ENCODE peak calls at places on chromosomes 3 and 15, in six cellular contexts. One of them, this sample, is unnamed.

GRCh38 chr15:84821501-84822021 is 4.4 kb downstream of the ALPK3 start:
- DNase-seq in stimulated activated CD4-positive, alpha-beta T cell treated with anti-CD3 and anti-CD28 coated beads, Interleukin-15, amount 100 ng/mL, for 1 hour: no peak
- DNase-seq in cardiac fibroblast: peak; percentile 69
- DNase-seq in CD4-positive, alpha-beta T cell: no peak
- DNase-seq in anterior cingulate cortex: no peak
- DNase-seq in LoVo: no peak
- DNase-seq in this sample: no peak

GRCh38 chr15:44458429-44458828 is 31.0 kb downstream of the CTDSPL2 start:
- DNase-seq in stimulated activated CD4-positive, alpha-beta T cell treated with anti-CD3 and anti-CD28 coated beads, Interleukin-15, amount 100 ng/mL, for 1 hour: no peak
- DNase-seq in cardiac fibroblast: no peak
- DNase-seq in CD4-positive, alpha-beta T cell: no peak
- DNase-seq in anterior cingulate cortex: no peak
- DNase-seq in LoVo: no peak
- DNase-seq in this sample: no peak

GRCh38 chr15:84819791-84820190 is 2.6 kb downstream of the ALPK3 start:
- DNase-seq in stimulated activated CD4-positive, alpha-beta T cell treated with anti-CD3 and anti-CD28 coated beads, Interleukin-15, amount 100 ng/mL, for 1 hour: no peak
- DNase-seq in cardiac fibroblast: no peak
- DNase-seq in CD4-positive, alpha-beta T cell: no peak
- DNase-seq in anterior cingulate cortex: no peak
- DNase-seq in LoVo: no peak
- DNase-seq in this sample: no peak

GRCh38 chr3:172688588-172688987 is 22.3 kb downstream of the NCEH1 start:
- DNase-seq in stimulated activated CD4-positive, alpha-beta T cell treated with anti-CD3 and anti-CD28 coated beads, Interleukin-15, amount 100 ng/mL, for 1 hour: no peak
- DNase-seq in cardiac fibroblast: no peak
- DNase-seq in CD4-positive, alpha-beta T cell: no peak
- DNase-seq in anterior cingulate cortex: no peak
- DNase-seq in LoVo: peak; percentile 48
- DNase-seq in this sample: no peak

GRCh38 chr15:74960286-74960685 is 3.7 kb upstream of the RPP25 start:
- DNase-seq in stimulated activated CD4-positive, alpha-beta T cell treated with anti-CD3 and anti-CD28 coated beads, Interleukin-15, amount 100 ng/mL, for 1 hour: no peak
- DNase-seq in cardiac fibroblast: no peak
- DNase-seq in CD4-positive, alpha-beta T cell: no peak
- DNase-seq in anterior cingulate cortex: no peak
- DNase-seq in LoVo: no peak
- DNase-seq in this sample: no peak

GRCh38 chr3:53218136-53218535 is 37.7 kb downstream of the TKT start:
- DNase-seq in stimulated activated CD4-positive, alpha-beta T cell treated with anti-CD3 and anti-CD28 coated beads, Interleukin-15, amount 100 ng/mL, for 1 hour: no peak
- DNase-seq in cardiac fibroblast: no peak
- DNase-seq in CD4-positive, alpha-beta T cell: no peak
- DNase-seq in anterior cingulate cortex: no peak
- DNase-seq in LoVo: no peak
- DNase-seq in this sample: no peak

GRCh38 chr3:10702961-10703740 is 112.9 kb upstream of the SLC6A11 start:
- DNase-seq in stimulated activated CD4-positive, alpha-beta T cell treated with anti-CD3 and anti-CD28 coated beads, Interleukin-15, amount 100 ng/mL, for 1 hour: no peak
- DNase-seq in cardiac fibroblast: no peak
- DNase-seq in CD4-positive, alpha-beta T cell: no peak
- DNase-seq in anterior cingulate cortex: peak; percentile 25
- DNase-seq in LoVo: no peak
- DNase-seq in this sample: no peak

GRCh38 chr3:52846427-52846983 is 11.7 kb upstream of the MUSTN1 start:
- DNase-seq in stimulated activated CD4-positive, alpha-beta T cell treated with anti-CD3 and anti-CD28 coated beads, Interleukin-15, amount 100 ng/mL, for 1 hour: no peak
- DNase-seq in cardiac fibroblast: no peak
- DNase-seq in CD4-positive, alpha-beta T cell: no peak
- DNase-seq in anterior cingulate cortex: no peak
- DNase-seq in LoVo: no peak
- DNase-seq in this sample: no peak

GRCh38 chr3:28726840-28727239 is 378.2 kb upstream of the AZI2 start:
- DNase-seq in stimulated activated CD4-positive, alpha-beta T cell treated with anti-CD3 and anti-CD28 coated beads, Interleukin-15, amount 100 ng/mL, for 1 hour: no peak
- DNase-seq in cardiac fibroblast: peak; percentile 55
- DNase-seq in CD4-positive, alpha-beta T cell: no peak
- DNase-seq in anterior cingulate cortex: no peak
- DNase-seq in LoVo: peak; percentile 35
- DNase-seq in this sample: peak; percentile 76

GRCh38 chr15:65375871-65376552 is 1.8 kb downstream of the IGDCC3 start:
- DNase-seq in stimulated activated CD4-positive, alpha-beta T cell treated with anti-CD3 and anti-CD28 coated beads, Interleukin-15, amount 100 ng/mL, for 1 hour: no peak
- DNase-seq in cardiac fibroblast: no peak
- DNase-seq in CD4-positive, alpha-beta T cell: no peak
- DNase-seq in anterior cingulate cortex: no peak
- DNase-seq in LoVo: no peak
- DNase-seq in this sample: no peak

GRCh38 chr3:153026026-153026425 is 136.0 kb upstream of the RAP2B start:
- DNase-seq in stimulated activated CD4-positive, alpha-beta T cell treated with anti-CD3 and anti-CD28 coated beads, Interleukin-15, amount 100 ng/mL, for 1 hour: no peak
- DNase-seq in cardiac fibroblast: peak; percentile 68
- DNase-seq in CD4-positive, alpha-beta T cell: no peak
- DNase-seq in anterior cingulate cortex: no peak
- DNase-seq in LoVo: peak; percentile 61
- DNase-seq in this sample: no peak

GRCh38 chr15:69996321-69996720 is 101.4 kb downstream of the TLE3 start:
- DNase-seq in stimulated activated CD4-positive, alpha-beta T cell treated with anti-CD3 and anti-CD28 coated beads, Interleukin-15, amount 100 ng/mL, for 1 hour: no peak
- DNase-seq in cardiac fibroblast: no peak
- DNase-seq in CD4-positive, alpha-beta T cell: no peak
- DNase-seq in anterior cingulate cortex: no peak
- DNase-seq in LoVo: no peak
- DNase-seq in this sample: no peak

GRCh38 chr15:88243895-88244787 is 12.4 kb downstream of the NTRK3 start:
- DNase-seq in stimulated activated CD4-positive, alpha-beta T cell treated with anti-CD3 and anti-CD28 coated beads, Interleukin-15, amount 100 ng/mL, for 1 hour: no peak
- DNase-seq in cardiac fibroblast: peak; percentile 51
- DNase-seq in CD4-positive, alpha-beta T cell: no peak
- DNase-seq in anterior cingulate cortex: no peak
- DNase-seq in LoVo: peak; percentile 25
- DNase-seq in this sample: no peak

GRCh38 chr3:116263842-116264545 is 181.3 kb downstream of the LSAMP start:
- DNase-seq in stimulated activated CD4-positive, alpha-beta T cell treated with anti-CD3 and anti-CD28 coated beads, Interleukin-15, amount 100 ng/mL, for 1 hour: no peak
- DNase-seq in cardiac fibroblast: peak; percentile 79
- DNase-seq in CD4-positive, alpha-beta T cell: no peak
- DNase-seq in anterior cingulate cortex: no peak
- DNase-seq in LoVo: no peak
- DNase-seq in this sample: no peak

GRCh38 chr15:57015897-57016296 is 97.5 kb downstream of the TCF12 start:
- DNase-seq in stimulated activated CD4-positive, alpha-beta T cell treated with anti-CD3 and anti-CD28 coated beads, Interleukin-15, amount 100 ng/mL, for 1 hour: no peak
- DNase-seq in cardiac fibroblast: no peak
- DNase-seq in CD4-positive, alpha-beta T cell: no peak
- DNase-seq in anterior cingulate cortex: no peak
- DNase-seq in LoVo: peak; percentile 30
- DNase-seq in this sample: no peak

GRCh38 chr15:71386448-71387236 is 271.4 kb downstream of the THSD4 start:
- DNase-seq in stimulated activated CD4-positive, alpha-beta T cell treated with anti-CD3 and anti-CD28 coated beads, Interleukin-15, amount 100 ng/mL, for 1 hour: no peak
- DNase-seq in cardiac fibroblast: peak; percentile 29
- DNase-seq in CD4-positive, alpha-beta T cell: no peak
- DNase-seq in anterior cingulate cortex: no peak
- DNase-seq in LoVo: peak; percentile 45
- DNase-seq in this sample: no peak

This sample was measured in left lobe of liver.